ENCODE peak calls at places on chromosome 3, in six cellular contexts. L is activated T-cell treated with anti-CD3 and anti-CD28 coated beads, Interleukin-2, amount 50 U/mL, for 72 hours; W is CD8-positive, alpha-beta T cell; R is dorsolateral prefrontal cortex; N is stimulated activated CD4-positive, alpha-beta T cell treated with anti-CD3 and anti-CD28 coated beads, TNF-alpha, amount 100 ng/mL, for 48 hours; G is skeletal muscle cell. I is an unnamed sample.

GRCh38 chr3:190519886-190520285 is 6.0 kb downstream of the IL1RAP start:
- DNase-seq in L (no peak), W (no peak), R (no peak), N (no peak), G (no peak), I (no peak)

GRCh38 chr3:140972833-140973232 is 31.2 kb downstream of the SLC25A36 start:
- DNase-seq in L (no peak), W (no peak), R (no peak), N (no peak), G (no peak), I (no peak)

GRCh38 chr3:14496351-14496750 is 43.8 kb downstream of the GRIP2 start:
- DNase-seq in L (no peak), W (no peak), R (no peak), N (no peak), G (no peak), I (no peak)

GRCh38 chr3:162390891-162391290 is 894.3 kb downstream of the OTOL1 start:
- DNase-seq in L (no peak), W (no peak), R (no peak), N (no peak), G (peak; percentile 55), I (no peak)

GRCh38 chr3:113523241-113523640 is 8.3 kb upstream of the SPICE1 start:
- DNase-seq in L (no peak), W (no peak), R (no peak), N (no peak), G (no peak), I (no peak)

GRCh38 chr3:69890691-69891090 is 108.8 kb upstream of the SAMMSON start:
- DNase-seq in L (no peak), W (no peak), R (no peak), N (no peak), G (no peak), I (no peak)

GRCh38 chr3:31106204-31106603 is 211.7 kb upstream of the GADL1 start:
- DNase-seq in L (no peak), W (no peak), R (no peak), N (no peak), G (peak; percentile 84), I (peak; percentile 33)

GRCh38 chr3:57110797-57111196 is 50.3 kb downstream of the SPATA12 start:
- DNase-seq in L (no peak), W (no peak), R (no peak), N (no peak), G (no peak), I (no peak)

GRCh38 chr3:194166682-194167479 is 30.9 kb downstream of the HES1 start:
- DNase-seq in L (no peak), W (no peak), R (no peak), N (no peak), G (no peak), I (peak; percentile 48)

GRCh38 chr3:124512881-124513609 is 217.2 kb upstream of the UMPS start:
- DNase-seq in L (no peak), W (no peak), R (no peak), N (no peak), G (no peak), I (no peak)

GRCh38 chr3:28186748-28187147 is 54.7 kb upstream of the CMC1 start:
- DNase-seq in L (no peak), W (no peak), R (no peak), N (no peak), G (no peak), I (no peak)

GRCh38 chr3:169945313-169945712 is 21.3 kb upstream of the SEC62 start:
- DNase-seq in L (peak; percentile 79), W (peak; percentile 2), R (no peak), N (peak; percentile 46), G (no peak), I (no peak)

GRCh38 chr3:180989291-180990163 is at the start of gene DNAJC19:
- DNase-seq in L (peak; percentile 92), W (peak; percentile 82), R (peak; percentile 78), N (peak; percentile 85), G (peak; percentile 94), I (peak; percentile 98)

GRCh38 chr3:51637941-51638471 is 33.0 kb upstream of the TEX264 start:
- DNase-seq in L (peak; percentile 29), W (no peak), R (no peak), N (peak; percentile 6), G (peak; percentile 13), I (peak; percentile 15)

GRCh38 chr3:149610351-149611105 is 47.3 kb downstream of the WWTR1 start:
- DNase-seq in L (no peak), W (no peak), R (no peak), N (no peak), G (no peak), I (peak; percentile 80)

GRCh38 chr3:174308761-174309160 is 550.4 kb upstream of the NAALADL2 start:
- DNase-seq in L (no peak), W (no peak), R (no peak), N (no peak), G (no peak), I (no peak)

GRCh38 chr3:119418091-119418512 is 45.3 kb downstream of the TMEM39A start:
- DNase-seq in L (no peak), W (no peak), R (no peak), N (no peak), G (no peak), I (no peak)

GRCh38 chr3:195112361-195112791 is 158.6 kb downstream of the XXYLT1 start:
- DNase-seq in L (no peak), W (no peak), R (no peak), N (no peak), G (no peak), I (no peak)

I was measured in DMS 273 treated with DMSO at 0.1 percent for 48 hours.